ENCODE peak calls at places on chromosomes 11 and 22, in four cellular contexts. U is fibroblast of mammary gland, L is B cell, P is astrocyte of the spinal cord. B is an unnamed sample.

GRCh38 chr11:12410006-12410728 is 32.8 kb downstream of the PARVA start:
- DNase-seq in U (peak), L (no peak), P (peak), B (no peak)

GRCh38 chr11:19183641-19184040 is 18.1 kb downstream of the CSRP3 start:
- DNase-seq in U (peak), L (no peak), P (no peak), B (no peak)

GRCh38 chr11:11857769-11858168 is 16.0 kb downstream of the USP47 start:
- DNase-seq in U (no peak), L (no peak), P (no peak), B (no peak)

GRCh38 chr11:119691020-119691666 is 37.9 kb downstream of the NECTIN1 start:
- DNase-seq in U (no peak), L (no peak), P (no peak), B (no peak)

GRCh38 chr11:12287374-12288211 is 89.8 kb upstream of the PARVA start:
- DNase-seq in U (peak), L (no peak), P (peak), B (peak)

GRCh38 chr22:47333625-47334024 is 571.2 kb downstream of the TBC1D22A start:
- DNase-seq in U (peak), L (no peak), P (peak), B (peak)

GRCh38 chr11:34366522-34366921 is 8.7 kb upstream of the ABTB2 start:
- DNase-seq in U (peak), L (no peak), P (no peak), B (no peak)

GRCh38 chr11:8168485-8169257 is at the start of gene RIC3:
- DNase-seq in U (no peak), L (peak), P (no peak), B (no peak)

DNA sequence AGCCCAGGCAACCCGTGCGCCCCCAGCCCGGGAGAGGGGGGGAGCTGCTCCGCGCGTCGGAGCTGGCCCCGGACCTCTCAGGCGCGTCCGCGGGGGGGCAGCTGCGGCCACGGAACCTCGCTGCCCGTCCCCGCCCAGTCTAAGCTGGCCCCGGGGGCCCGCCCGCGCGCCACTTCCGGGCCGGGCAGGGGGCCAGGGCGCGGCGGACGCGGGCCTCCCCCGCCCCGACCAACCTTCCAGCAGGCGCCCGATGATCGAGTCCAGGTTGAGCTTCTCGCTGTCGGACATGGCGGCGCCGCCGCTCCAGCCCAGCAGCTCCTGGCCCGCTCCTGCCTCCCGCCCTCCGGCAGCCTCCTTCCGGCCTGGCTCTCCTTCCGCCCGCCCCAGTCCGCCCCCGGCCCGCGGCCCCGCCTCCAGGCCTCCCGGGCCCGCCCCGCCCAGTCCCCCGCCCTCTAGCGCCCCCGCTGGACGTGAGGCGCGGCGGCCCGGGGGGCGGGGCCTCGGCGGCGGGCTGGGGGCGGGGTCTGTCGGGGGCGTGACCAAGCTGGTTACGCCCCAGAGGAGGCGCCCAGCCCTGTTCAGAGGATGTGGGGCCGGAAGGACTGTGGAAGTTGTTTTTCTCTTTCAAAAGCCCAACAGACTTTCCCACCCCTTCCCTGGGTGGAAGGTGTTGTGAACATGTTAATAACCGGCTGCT is at the start of gene PPP1CA:
- DNase-seq in U (peak), L (peak), P (peak), B (peak)
- TF ChIP-seq CTCF in U (no peak), L (peak), P (peak), B (peak)

GRCh38 chr11:64533501-64533900 is 57.5 kb upstream of the SLC22A12 start:
- DNase-seq in U (no peak), L (no peak), P (no peak), B (no peak)
- TF ChIP-seq CTCF in U (no peak), L (no peak), P (no peak), B (no peak)

GRCh38 chr22:24386814-24387550 is 40.4 kb upstream of the ADORA2A start:
- DNase-seq in U (no peak), L (no peak), P (no peak), B (no peak)

GRCh38 chr22:24379536-24379935 is 47.9 kb upstream of the ADORA2A start:
- DNase-seq in U (no peak), L (no peak), P (no peak), B (no peak)

GRCh38 chr22:24380220-24381218 is 46.9 kb upstream of the ADORA2A start:
- DNase-seq in U (no peak), L (no peak), P (no peak), B (no peak)

DNA sequence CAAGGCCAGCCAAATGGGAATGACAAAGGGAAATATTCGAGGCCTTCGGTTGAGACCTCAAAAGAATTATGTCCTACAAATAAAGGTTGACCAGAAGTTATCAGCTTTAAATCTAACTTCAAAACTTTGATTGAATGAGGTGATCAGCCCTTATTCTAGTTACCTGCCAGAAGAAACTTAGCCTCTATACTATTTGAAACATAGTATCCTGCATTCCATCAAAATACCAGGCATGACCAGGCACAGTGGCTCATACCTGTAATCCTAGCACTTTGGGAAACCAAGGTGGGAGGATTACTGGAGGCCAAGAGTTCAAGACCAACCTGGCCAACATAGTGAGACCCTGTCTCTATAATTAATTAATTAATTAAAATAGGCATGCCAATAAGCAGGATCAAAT is 44.3 kb upstream of the ADORA2A start:
- DNase-seq in U (no peak), L (no peak), P (no peak), B (no peak)
- TF ChIP-seq CTCF in U (no peak), L (no peak), P (no peak), B (no peak)

DNA sequence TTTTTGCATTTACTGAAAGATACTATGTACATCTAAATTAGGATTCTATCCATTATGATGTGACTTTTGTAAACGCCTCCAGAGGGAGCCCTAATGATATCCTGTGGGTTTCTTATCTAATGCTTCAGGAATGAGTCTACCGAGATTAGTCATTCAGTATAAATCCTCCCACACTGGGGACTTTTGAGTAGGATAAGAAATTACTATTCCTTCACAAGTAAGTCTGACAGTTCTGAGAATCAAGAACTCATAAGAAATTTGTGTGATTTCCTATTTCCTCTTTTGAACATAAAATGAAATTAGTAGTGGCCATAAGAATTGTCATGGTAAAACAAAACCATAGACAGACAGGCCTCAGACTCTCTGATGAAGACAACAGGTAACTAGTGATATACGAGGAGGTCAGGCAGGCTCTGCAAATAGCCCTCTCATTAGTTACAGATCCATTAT is 10.0 kb upstream of the OR5M1 start:
- DNase-seq in U (peak), L (no peak), P (peak), B (no peak)
- TF ChIP-seq CTCF in U (peak), L (no peak), P (no peak), B (peak)

DNA sequence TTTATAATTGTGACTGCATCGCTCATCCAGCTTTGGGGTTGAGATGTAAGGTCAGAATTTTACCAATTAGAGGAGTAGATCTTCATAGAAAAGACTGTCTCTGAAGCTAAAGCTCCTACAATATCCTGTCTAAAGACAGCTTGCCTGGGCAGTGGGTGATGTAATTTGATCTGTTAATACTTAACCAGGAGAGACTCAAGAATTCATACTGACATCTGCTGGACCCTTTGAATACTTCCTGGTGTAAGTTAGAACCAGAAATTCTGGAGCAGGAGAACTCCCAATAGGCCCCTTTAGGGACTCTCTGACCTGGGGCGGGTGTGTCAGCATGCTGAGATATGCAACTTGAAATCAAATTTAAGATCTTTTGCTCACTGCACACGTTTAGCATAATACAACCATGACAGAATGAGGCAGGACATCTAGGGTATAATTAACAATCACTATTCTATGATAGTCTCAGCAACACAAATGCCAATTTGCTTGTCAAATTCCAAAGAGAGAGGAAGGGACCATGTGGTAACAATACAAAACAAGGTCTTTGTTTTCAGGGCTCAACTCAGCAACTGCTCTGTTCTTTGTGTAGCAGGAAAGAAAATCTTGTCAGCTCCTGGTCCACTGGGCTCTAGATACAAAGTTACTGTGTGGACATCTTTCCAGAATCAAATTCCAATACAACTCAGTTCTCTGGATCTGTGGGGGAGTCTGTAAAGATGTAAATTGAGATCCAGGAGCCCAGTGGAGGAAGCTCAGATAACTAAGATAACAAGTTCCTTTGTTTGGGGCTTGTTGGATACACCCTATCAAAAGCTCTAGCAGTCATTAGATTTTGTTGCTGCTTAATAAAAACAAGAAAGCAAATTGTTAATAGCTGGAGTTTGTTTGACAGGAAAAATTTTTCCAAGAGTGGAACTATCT is 144.0 kb downstream of the INSC start:
- DNase-seq in U (peak), L (no peak), P (peak), B (no peak)
- TF ChIP-seq CTCF in U (peak), L (no peak), P (peak), B (peak)

DNA sequence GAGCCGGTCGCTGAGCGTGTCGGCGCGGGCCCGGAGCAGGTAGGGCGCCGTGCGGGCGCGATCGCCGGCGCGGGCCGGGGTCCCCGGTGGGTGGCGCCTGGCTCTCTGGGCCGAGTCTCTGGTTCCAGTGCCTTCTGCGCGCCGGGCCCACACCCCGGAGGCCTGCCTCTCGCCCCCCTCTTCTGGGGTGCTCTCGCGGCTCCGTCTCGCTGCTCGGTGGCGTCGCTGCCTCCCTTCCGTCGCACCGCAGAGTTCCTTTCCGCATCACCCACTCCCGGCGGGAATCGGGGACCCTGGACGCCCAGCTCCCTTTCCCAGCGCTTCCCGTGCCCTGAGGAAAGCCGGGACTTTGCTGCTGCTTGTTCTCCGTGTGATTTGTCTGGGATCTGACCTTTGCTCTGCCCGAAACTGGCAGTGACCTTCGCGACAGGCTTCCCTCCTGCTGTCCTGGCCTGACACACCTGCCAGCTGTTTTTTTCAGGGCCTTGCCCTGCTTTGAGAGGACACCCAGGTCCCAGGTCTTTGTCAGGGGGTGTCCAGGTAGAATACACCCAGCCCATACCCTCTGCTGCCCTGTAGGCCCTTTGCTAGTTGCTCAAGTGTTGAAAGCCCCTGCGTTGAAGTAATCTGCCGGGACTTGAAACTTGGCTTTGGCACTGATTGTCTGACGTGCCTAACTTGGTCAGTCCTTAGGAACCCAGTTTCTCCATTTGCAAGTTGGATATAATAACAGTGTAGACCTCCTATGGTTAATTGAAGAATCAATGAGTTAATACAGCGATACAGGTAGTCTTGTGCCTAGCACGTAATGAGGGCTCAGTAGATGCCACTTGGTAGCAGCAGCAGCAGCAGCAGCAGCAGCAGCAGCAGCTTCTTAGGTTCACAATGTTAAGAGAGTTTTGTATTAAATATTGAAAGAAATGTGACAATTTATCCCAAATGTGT is 791 bp downstream of the FDX1 start:
- DNase-seq in U (peak), L (peak), P (peak), B (no peak)
- TF ChIP-seq CTCF in U (no peak), L (peak), P (peak), B (no peak)

GRCh38 chr11:35717043-35717442 is 54.5 kb downstream of the TRIM44 start:
- DNase-seq in U (no peak), L (no peak), P (no peak), B (no peak)
- TF ChIP-seq CTCF in U (peak), L (no peak), P (peak), B (peak)

GRCh38 chr22:42114721-42115120 is 15.9 kb downstream of the CYP2D6 start:
- DNase-seq in U (peak), L (no peak), P (no peak), B (no peak)

GRCh38 chr22:42111798-42112197 is 18.8 kb downstream of the CYP2D6 start:
- DNase-seq in U (no peak), L (no peak), P (no peak), B (no peak)

DNA sequence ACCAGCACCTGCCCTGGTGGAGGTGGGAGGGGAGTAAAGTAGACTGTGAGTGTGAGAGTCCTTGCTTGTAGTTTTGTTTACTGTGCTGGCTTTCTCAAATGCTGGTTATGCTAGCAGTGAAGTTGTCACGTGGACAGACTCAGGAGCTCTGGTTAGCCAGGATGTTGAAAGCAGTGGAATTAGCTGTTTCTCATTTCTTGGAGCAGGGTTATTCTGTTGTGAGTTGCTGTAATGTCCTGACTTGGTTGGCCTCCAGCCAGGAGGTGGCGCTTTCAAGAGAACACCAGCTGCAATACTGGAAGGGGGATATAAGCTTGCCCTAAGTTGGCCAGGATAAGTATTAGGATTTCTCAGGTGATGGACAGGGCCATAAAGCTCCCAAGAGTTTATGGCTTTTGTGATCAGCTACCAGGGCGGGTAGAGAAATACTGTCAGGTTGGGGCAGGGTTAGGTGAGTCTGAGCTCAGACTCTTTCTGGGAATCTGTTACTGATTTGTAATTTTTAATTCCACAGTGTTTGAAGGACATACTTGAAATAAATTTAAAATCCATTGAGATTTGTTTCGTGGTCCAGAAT is 13.7 kb downstream of the CYP2D6 start:
- DNase-seq in U (peak), L (no peak), P (no peak), B (no peak)
- TF ChIP-seq CTCF in U (no peak), L (no peak), P (no peak), B (no peak)

GRCh38 chr22:17562906-17563870 is at the start of gene SLC25A18:
- DNase-seq in U (peak), L (no peak), P (no peak), B (no peak)
- TF ChIP-seq CTCF in U (no peak), L (no peak), P (peak), B (no peak)

DNA sequence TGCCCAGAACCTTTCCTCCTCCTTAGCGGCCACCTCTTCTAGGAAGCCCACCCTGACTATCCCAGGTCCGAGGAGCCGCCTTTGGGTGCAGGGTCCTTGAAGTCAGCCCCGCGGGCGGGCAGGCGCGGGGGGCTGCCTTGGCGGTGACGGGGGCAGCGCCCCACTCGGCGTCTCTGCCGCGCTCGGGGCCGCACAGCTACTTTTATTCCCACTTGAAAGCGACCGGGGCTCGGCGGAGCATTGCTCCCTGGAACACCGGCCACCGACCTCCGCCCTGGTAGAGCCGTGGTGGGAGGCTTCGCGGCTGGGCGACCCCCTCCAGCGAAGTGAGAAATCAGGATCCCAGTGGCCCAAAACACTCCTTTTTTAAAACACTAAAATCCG is 823 bp upstream of the MAPK11 start:
- DNase-seq in U (no peak), L (no peak), P (no peak), B (no peak)
- TF ChIP-seq CTCF in U (no peak), L (no peak), P (no peak), B (no peak)

B was measured in osteocyte.